ENCODE peak calls at places on chromosomes 11 and 22, in nine cellular contexts. T is stimulated activated CD4-positive, alpha-beta T cell treated with anti-CD3 and anti-CD28 coated beads, Interleukin-1b, Interleukin-23, amount 100 ng/mL, for 24 hours; U is pulmonary artery endothelial cell; P is tibial nerve; X is dermis blood vessel endothelial cell; V is amniotic stem cell; W is MV-4-11; H is NCI-H1092; F is GM12892. Y is an unnamed sample.

GRCh38 chr22:36286096-36286957 is 33.4 kb downstream of the APOL1 start:
- DNase-seq in T (peak), U (no peak), P (peak), X (peak), V (peak), W (peak), H (peak), F (peak), Y (peak)

GRCh38 chr22:26446808-26447515 is 17.9 kb downstream of the ASPHD2 start:
- DNase-seq in T (no peak), U (no peak), P (no peak), X (no peak), V (no peak), W (no peak), H (no peak), F (no peak), Y (no peak)

GRCh38 chr11:2296913-2297622 is 4.7 kb downstream of the C11orf21 start:
- DNase-seq in T (no peak), U (no peak), P (no peak), X (no peak), V (no peak), W (no peak), H (no peak), F (no peak), Y (no peak)

GRCh38 chr22:42885446-42885845 is 28.4 kb upstream of the ARFGAP3 start:
- DNase-seq in T (no peak), U (no peak), P (no peak), X (no peak), V (no peak), W (no peak), H (no peak), F (no peak), Y (no peak)

GRCh38 chr11:35365961-35366360 is 53.4 kb downstream of the SLC1A2 start:
- DNase-seq in T (no peak), U (no peak), P (no peak), X (no peak), V (no peak), W (no peak), H (no peak), F (no peak), Y (no peak)

GRCh38 chr11:134579709-134580634 is 167.9 kb upstream of the B3GAT1 start:
- DNase-seq in T (no peak), U (no peak), P (no peak), X (no peak), V (no peak), W (no peak), H (no peak), F (no peak), Y (no peak)

GRCh38 chr22:28560005-28560742 is 119.5 kb downstream of the TTC28 start:
- DNase-seq in T (no peak), U (no peak), P (no peak), X (peak), V (no peak), W (peak), H (no peak), F (no peak), Y (no peak)

GRCh38 chr11:103681855-103682254 is 354.6 kb upstream of the DDI1 start:
- DNase-seq in T (no peak), U (no peak), P (no peak), X (no peak), V (no peak), W (no peak), H (no peak), F (no peak), Y (no peak)

GRCh38 chr11:93196816-93197382 is 892 bp downstream of the SLC36A4 start:
- DNase-seq in T (no peak), U (no peak), P (no peak), X (peak), V (no peak), W (no peak), H (no peak), F (no peak), Y (no peak)

GRCh38 chr11:130388607-130389205 is 39.7 kb downstream of the ADAMTS8 start:
- DNase-seq in T (peak), U (no peak), P (no peak), X (no peak), V (no peak), W (no peak), H (no peak), F (no peak), Y (no peak)

GRCh38 chr11:64225608-64226506 is at the start of the genes NUDT22 and TRPT1:
- DNase-seq in T (peak), U (no peak), P (peak), X (peak), V (peak), W (peak), H (peak), F (peak), Y (peak)

GRCh38 chr22:28658448-28658847 is 21.2 kb downstream of the TTC28 start:
- DNase-seq in T (no peak), U (no peak), P (no peak), X (no peak), V (no peak), W (no peak), H (no peak), F (no peak), Y (no peak)

GRCh38 chr11:7600205-7600775 is 73.0 kb downstream of the CYB5R2 start:
- DNase-seq in T (no peak), U (peak), P (peak), X (peak), V (no peak), W (peak), H (no peak), F (no peak), Y (peak)

GRCh38 chr11:66133216-66133775 is 63.2 kb downstream of the PACS1 start:
- DNase-seq in T (no peak), U (no peak), P (no peak), X (no peak), V (no peak), W (no peak), H (no peak), F (no peak), Y (no peak)

Y was measured in T1000.